ENCODE peak calls at places on chromosomes 5 and 9, in four cellular contexts. I, Y, N and E are unnamed samples.

GRCh38 chr9:36815566-36816348 is 218.3 kb downstream of the PAX5 start:
- DNase-seq in I (no peak), Y (no peak), N (no peak), E (no peak)

GRCh38 chr9:78788101-78788500 is 491.2 kb downstream of the PSAT1 start:
- DNase-seq in I (no peak), Y (no peak), N (no peak), E (no peak)

GRCh38 chr9:136671646-136672430 is 9.1 kb downstream of the EGFL7 start:
- DNase-seq in I (peak; percentile 85), Y (peak; percentile 64), N (no peak), E (no peak)

GRCh38 chr5:168413062-168413461 is 73.2 kb upstream of the RARS1 start:
- DNase-seq in I (no peak), Y (no peak), N (no peak), E (no peak)

GRCh38 chr9:93592389-93593021 is 16.1 kb downstream of the PHF2 start:
- DNase-seq in I (no peak), Y (no peak), N (no peak), E (no peak)

GRCh38 chr9:135128035-135128670 is 40.7 kb downstream of the OLFM1 start:
- DNase-seq in I (peak; percentile 12), Y (no peak), N (no peak), E (no peak)

GRCh38 chr5:91271999-91272398 is 111.1 kb downstream of the ARRDC3 start:
- DNase-seq in I (no peak), Y (no peak), N (no peak), E (no peak)

GRCh38 chr9:92176068-92176799 is 61.0 kb upstream of the SPTLC1 start:
- DNase-seq in I (no peak), Y (no peak), N (no peak), E (no peak)

GRCh38 chr5:74017786-74018211 is 391.8 kb downstream of the ARHGEF28 start:
- DNase-seq in I (no peak), Y (no peak), N (peak; percentile 54), E (peak; percentile 28)

GRCh38 chr5:173238312-173239232 is 3.6 kb upstream of the NKX2-5 start:
- DNase-seq in I (peak; percentile 55), Y (no peak), N (no peak), E (peak; percentile 29)

GRCh38 chr9:128992995-128993394 is 35.1 kb downstream of the SH3GLB2 start:
- DNase-seq in I (no peak), Y (no peak), N (no peak), E (no peak)

GRCh38 chr5:87113848-87114247 is 153.8 kb upstream of the RASA1 start:
- DNase-seq in I (no peak), Y (no peak), N (peak; percentile 70), E (no peak)

GRCh38 chr9:109759584-109759983 is 20.4 kb upstream of the PALM2AKAP2 start:
- DNase-seq in I (no peak), Y (no peak), N (no peak), E (no peak)

GRCh38 chr5:2740051-2740848 is 11.2 kb downstream of the IRX2 start:
- DNase-seq in I (no peak), Y (no peak), N (no peak), E (no peak)

GRCh38 chr9:95815961-95816360 is 59.5 kb upstream of the ERCC6L2 start:
- DNase-seq in I (no peak), Y (no peak), N (no peak), E (no peak)

GRCh38 chr5:6396043-6396442 is 17.7 kb upstream of the MED10 start:
- DNase-seq in I (no peak), Y (no peak), N (no peak), E (no peak)

GRCh38 chr5:177132504-177133118 is 962 bp upstream of the NSD1 start:
- DNase-seq in I (peak; percentile 78), Y (no peak), N (no peak), E (no peak)

GRCh38 chr5:73215891-73216610 is 43.1 kb downstream of the TMEM174 start:
- DNase-seq in I (peak; percentile 88), Y (peak; percentile 84), N (no peak), E (peak; percentile 73)

GRCh38 chr5:169584998-169585451 is 1.5 kb downstream of the SPDL1 start:
- DNase-seq in I (no peak), Y (no peak), N (no peak), E (no peak)

GRCh38 chr9:112680731-112681402 is 37.0 kb downstream of the INIP start:
- DNase-seq in I (no peak), Y (no peak), N (no peak), E (no peak)
- H3K4me3 ChIP-seq in I (no peak overlapping the region), Y (no peak overlapping the region), N (no peak overlapping the region), E (no peak overlapping the region)

GRCh38 chr5:114362197-114362976 is 517 bp downstream of the KCNN2 start:
- DNase-seq in I (peak; percentile 27), Y (no peak), N (no peak), E (peak; percentile 24)

GRCh38 chr5:114360816-114361723 is 800 bp upstream of the KCNN2 start:
- DNase-seq in I (peak; percentile 69), Y (peak; percentile 61), N (no peak), E (peak; percentile 35)

GRCh38 chr5:114363837-114364236 is 2.0 kb downstream of the KCNN2 start:
- DNase-seq in I (no peak), Y (no peak), N (no peak), E (no peak)

GRCh38 chr5:114361724-114362196 is at the start of gene KCNN2:
- DNase-seq in I (peak; percentile 90), Y (peak; percentile 93), N (peak; percentile 59), E (peak; percentile 90)

DNA sequence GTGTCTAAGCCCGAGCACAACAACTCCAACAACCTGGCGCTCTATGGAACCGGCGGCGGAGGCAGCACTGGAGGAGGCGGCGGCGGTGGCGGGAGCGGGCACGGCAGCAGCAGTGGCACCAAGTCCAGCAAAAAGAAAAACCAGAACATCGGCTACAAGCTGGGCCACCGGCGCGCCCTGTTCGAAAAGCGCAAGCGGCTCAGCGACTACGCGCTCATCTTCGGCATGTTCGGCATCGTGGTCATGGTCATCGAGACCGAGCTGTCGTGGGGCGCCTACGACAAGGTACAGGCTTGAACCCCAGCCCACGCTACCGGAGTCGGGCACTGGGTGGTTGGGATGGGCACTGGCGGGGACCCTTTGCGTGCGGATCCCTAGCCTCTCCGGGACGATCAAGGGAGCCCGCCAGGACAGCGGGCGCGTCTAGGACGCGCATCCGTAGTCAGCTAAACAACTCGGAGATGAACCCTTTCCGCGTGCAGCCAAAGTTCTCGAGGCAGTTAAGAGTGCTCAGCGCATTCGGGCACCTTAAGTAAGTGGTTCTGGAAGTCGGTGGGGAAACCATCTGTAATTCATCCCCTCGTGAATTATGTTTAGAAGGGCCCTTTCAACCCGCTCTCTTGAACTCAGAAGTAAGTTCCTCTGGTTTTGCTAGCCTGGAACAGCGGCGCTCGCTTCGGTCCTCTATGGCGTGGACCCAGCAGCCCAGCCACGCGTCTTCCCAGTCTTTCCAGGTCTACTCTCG is 1.3 kb downstream of the KCNN2 start:
- DNase-seq in I (peak; percentile 34), Y (peak; percentile 21), N (no peak), E (no peak)
- H3K4me3 ChIP-seq in I (peak overlapping the region; percentile 30), Y (peak overlapping the region; percentile 40), N (no peak overlapping the region), E (peak overlapping the region; percentile 73)

DNA sequence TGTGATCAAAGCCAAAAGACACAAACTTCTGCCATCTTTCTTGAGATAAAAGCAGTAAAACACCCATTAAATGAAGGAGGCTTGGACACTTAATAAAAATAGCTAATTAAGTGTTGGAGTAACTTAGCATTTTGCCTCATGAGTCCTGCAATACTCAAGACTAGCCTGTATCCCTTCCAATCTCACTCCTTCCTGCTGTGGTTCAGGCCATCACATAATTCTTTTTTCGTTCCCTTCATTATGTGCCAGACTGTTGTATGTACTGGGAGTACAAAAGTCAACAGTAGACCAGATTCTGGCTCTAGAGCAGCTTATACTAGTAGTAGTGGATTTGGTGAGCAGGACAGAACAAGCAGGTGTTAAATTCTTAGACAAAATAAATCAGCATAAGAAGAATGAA is 250.1 kb downstream of the NFIB start:
- DNase-seq in I (no peak), Y (no peak), N (no peak), E (no peak)
- H3K4me3 ChIP-seq in I (no peak overlapping the region), Y (no peak overlapping the region), N (no peak overlapping the region), E (no peak overlapping the region)

GRCh38 chr9:121348321-121348720 is 21.7 kb downstream of the STOM start:
- DNase-seq in I (no peak), Y (no peak), N (no peak), E (no peak)

GRCh38 chr9:121354141-121354540 is 15.9 kb downstream of the STOM start:
- DNase-seq in I (no peak), Y (no peak), N (no peak), E (peak; percentile 73)

GRCh38 chr9:121349009-121349408 is 21.0 kb downstream of the STOM start:
- DNase-seq in I (no peak), Y (no peak), N (no peak), E (no peak)

GRCh38 chr9:121353246-121353975 is 16.6 kb downstream of the STOM start:
- DNase-seq in I (no peak), Y (no peak), N (no peak), E (no peak)

DNA sequence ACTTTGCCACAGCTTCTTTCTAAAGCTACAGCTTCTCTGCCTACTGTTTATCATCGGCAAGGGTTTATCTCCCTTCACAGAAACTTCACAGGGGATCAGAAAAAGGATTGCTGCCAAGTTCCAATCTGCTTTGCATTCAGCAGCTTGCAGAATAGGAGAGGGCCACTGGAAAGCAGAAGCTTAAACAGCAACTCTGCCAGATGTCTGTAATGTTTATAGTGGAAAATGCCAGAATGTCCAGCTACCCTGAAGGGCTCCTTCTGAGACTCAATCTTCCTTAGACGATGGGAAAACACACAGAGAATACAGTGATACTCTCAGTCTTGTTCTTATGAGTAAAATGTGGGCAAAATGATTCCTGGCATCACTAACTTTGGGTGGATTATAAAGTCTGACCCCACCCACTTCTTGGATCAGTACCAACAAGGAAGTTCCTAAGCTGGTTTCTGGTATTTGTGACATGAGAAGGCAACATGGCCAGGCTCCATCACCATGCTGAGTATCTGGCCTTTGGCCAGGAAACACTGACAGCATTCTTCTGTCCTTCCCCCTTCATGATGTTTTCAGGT is 19.0 kb downstream of the STOM start:
- DNase-seq in I (peak; percentile 82), Y (peak; percentile 61), N (peak; percentile 37), E (peak; percentile 85)
- H3K4me3 ChIP-seq in I (no peak overlapping the region), Y (no peak overlapping the region), N (no peak overlapping the region), E (no peak overlapping the region)

GRCh38 chr9:84750152-84750865 is 80.8 kb downstream of the NTRK2 start:
- DNase-seq in I (no peak), Y (no peak), N (no peak), E (no peak)

GRCh38 chr9:84744726-84745125 is 75.2 kb downstream of the NTRK2 start:
- DNase-seq in I (no peak), Y (no peak), N (no peak), E (no peak)

GRCh38 chr9:84744195-84744594 is 74.7 kb downstream of the NTRK2 start:
- DNase-seq in I (no peak), Y (no peak), N (no peak), E (no peak)

GRCh38 chr9:84751921-84752320 is 82.4 kb downstream of the NTRK2 start:
- DNase-seq in I (no peak), Y (no peak), N (peak; percentile 16), E (no peak)

GRCh38 chr9:84748112-84748511 is 78.6 kb downstream of the NTRK2 start:
- DNase-seq in I (no peak), Y (no peak), N (no peak), E (no peak)
- H3K4me3 ChIP-seq in I (no peak overlapping the region), Y (no peak overlapping the region), N (no peak overlapping the region), E (no peak overlapping the region)